ENCODE peak calls at places on chromosomes 12 and 14, in nine cellular contexts. One of them, this sample, is unnamed.

GRCh38 chr12:74449872-74450271 is 87.8 kb upstream of the ATXN7L3B start:
- DNase-seq in H4: peak; percentile 54
- DNase-seq in AG20443: no peak
- DNase-seq in IMR-90: peak; percentile 71
- DNase-seq in central memory CD4-positive, alpha-beta T cell: no peak
- DNase-seq in NCI-H526 treated with DMSO at 0.1 percent for 48 hours: no peak
- DNase-seq in mesendoderm: peak; percentile 33
- DNase-seq in stimulated activated CD4-positive, alpha-beta T cell treated with anti-CD3 and anti-CD28 coated beads, Interleukin-1b, Interleukin-23, amount 100 ng/mL, for 24 hours: no peak
- DNase-seq in hypothalamus: no peak
- DNase-seq in this sample: no peak

GRCh38 chr12:92928431-92928961 is 599 bp downstream of the EEA1 start:
- DNase-seq in H4: no peak
- DNase-seq in AG20443: peak; percentile 56
- DNase-seq in IMR-90: no peak
- DNase-seq in central memory CD4-positive, alpha-beta T cell: peak; percentile 33
- DNase-seq in NCI-H526 treated with DMSO at 0.1 percent for 48 hours: no peak
- DNase-seq in mesendoderm: no peak
- DNase-seq in stimulated activated CD4-positive, alpha-beta T cell treated with anti-CD3 and anti-CD28 coated beads, Interleukin-1b, Interleukin-23, amount 100 ng/mL, for 24 hours: peak; percentile 20
- DNase-seq in hypothalamus: no peak
- DNase-seq in this sample: no peak

GRCh38 chr12:127284870-127285431 is 982.0 kb upstream of the TMEM132C start:
- DNase-seq in H4: peak; percentile 83
- DNase-seq in AG20443: peak; percentile 42
- DNase-seq in IMR-90: peak; percentile 81
- DNase-seq in central memory CD4-positive, alpha-beta T cell: no peak
- DNase-seq in NCI-H526 treated with DMSO at 0.1 percent for 48 hours: no peak
- DNase-seq in mesendoderm: no peak
- DNase-seq in stimulated activated CD4-positive, alpha-beta T cell treated with anti-CD3 and anti-CD28 coated beads, Interleukin-1b, Interleukin-23, amount 100 ng/mL, for 24 hours: no peak
- DNase-seq in hypothalamus: no peak
- DNase-seq in this sample: no peak

GRCh38 chr14:92549096-92549852 is 35.7 kb downstream of the RIN3 start:
- DNase-seq in H4: no peak
- DNase-seq in AG20443: no peak
- DNase-seq in IMR-90: no peak
- DNase-seq in central memory CD4-positive, alpha-beta T cell: no peak
- DNase-seq in NCI-H526 treated with DMSO at 0.1 percent for 48 hours: no peak
- DNase-seq in mesendoderm: no peak
- DNase-seq in stimulated activated CD4-positive, alpha-beta T cell treated with anti-CD3 and anti-CD28 coated beads, Interleukin-1b, Interleukin-23, amount 100 ng/mL, for 24 hours: no peak
- DNase-seq in hypothalamus: no peak
- DNase-seq in this sample: no peak

GRCh38 chr14:99524091-99524661 is 43.0 kb downstream of the CCNK start:
- DNase-seq in H4: no peak
- DNase-seq in AG20443: no peak
- DNase-seq in IMR-90: no peak
- DNase-seq in central memory CD4-positive, alpha-beta T cell: no peak
- DNase-seq in NCI-H526 treated with DMSO at 0.1 percent for 48 hours: peak; percentile 67
- DNase-seq in mesendoderm: no peak
- DNase-seq in stimulated activated CD4-positive, alpha-beta T cell treated with anti-CD3 and anti-CD28 coated beads, Interleukin-1b, Interleukin-23, amount 100 ng/mL, for 24 hours: no peak
- DNase-seq in hypothalamus: no peak
- DNase-seq in this sample: no peak

GRCh38 chr12:109993091-109993490 is 3.1 kb downstream of the GIT2 start:
- DNase-seq in H4: no peak
- DNase-seq in AG20443: no peak
- DNase-seq in IMR-90: no peak
- DNase-seq in central memory CD4-positive, alpha-beta T cell: no peak
- DNase-seq in NCI-H526 treated with DMSO at 0.1 percent for 48 hours: no peak
- DNase-seq in mesendoderm: no peak
- DNase-seq in stimulated activated CD4-positive, alpha-beta T cell treated with anti-CD3 and anti-CD28 coated beads, Interleukin-1b, Interleukin-23, amount 100 ng/mL, for 24 hours: no peak
- DNase-seq in hypothalamus: no peak
- DNase-seq in this sample: no peak

GRCh38 chr14:60965402-60965801 is 15.5 kb downstream of the TRMT5 start:
- DNase-seq in H4: peak; percentile 19
- DNase-seq in AG20443: no peak
- DNase-seq in IMR-90: peak; percentile 92
- DNase-seq in central memory CD4-positive, alpha-beta T cell: no peak
- DNase-seq in NCI-H526 treated with DMSO at 0.1 percent for 48 hours: no peak
- DNase-seq in mesendoderm: no peak
- DNase-seq in stimulated activated CD4-positive, alpha-beta T cell treated with anti-CD3 and anti-CD28 coated beads, Interleukin-1b, Interleukin-23, amount 100 ng/mL, for 24 hours: no peak
- DNase-seq in hypothalamus: no peak
- DNase-seq in this sample: no peak

GRCh38 chr12:107519906-107520859 is 165.4 kb upstream of the PWP1 start:
- DNase-seq in H4: no peak
- DNase-seq in AG20443: no peak
- DNase-seq in IMR-90: no peak
- DNase-seq in central memory CD4-positive, alpha-beta T cell: no peak
- DNase-seq in NCI-H526 treated with DMSO at 0.1 percent for 48 hours: no peak
- DNase-seq in mesendoderm: no peak
- DNase-seq in stimulated activated CD4-positive, alpha-beta T cell treated with anti-CD3 and anti-CD28 coated beads, Interleukin-1b, Interleukin-23, amount 100 ng/mL, for 24 hours: no peak
- DNase-seq in hypothalamus: no peak
- DNase-seq in this sample: no peak

GRCh38 chr14:93005838-93006237 is 82.9 kb downstream of the CHGA start:
- DNase-seq in H4: no peak
- DNase-seq in AG20443: no peak
- DNase-seq in IMR-90: no peak
- DNase-seq in central memory CD4-positive, alpha-beta T cell: no peak
- DNase-seq in NCI-H526 treated with DMSO at 0.1 percent for 48 hours: no peak
- DNase-seq in mesendoderm: no peak
- DNase-seq in stimulated activated CD4-positive, alpha-beta T cell treated with anti-CD3 and anti-CD28 coated beads, Interleukin-1b, Interleukin-23, amount 100 ng/mL, for 24 hours: no peak
- DNase-seq in hypothalamus: no peak
- DNase-seq in this sample: no peak

GRCh38 chr12:54443446-54443845 is 24.4 kb upstream of the ITGA5 start:
- DNase-seq in H4: no peak
- DNase-seq in AG20443: no peak
- DNase-seq in IMR-90: no peak
- DNase-seq in central memory CD4-positive, alpha-beta T cell: no peak
- DNase-seq in NCI-H526 treated with DMSO at 0.1 percent for 48 hours: no peak
- DNase-seq in mesendoderm: no peak
- DNase-seq in stimulated activated CD4-positive, alpha-beta T cell treated with anti-CD3 and anti-CD28 coated beads, Interleukin-1b, Interleukin-23, amount 100 ng/mL, for 24 hours: no peak
- DNase-seq in hypothalamus: no peak
- DNase-seq in this sample: no peak

GRCh38 chr12:29148065-29148957 is 767 bp upstream of the FAR2 start:
- DNase-seq in H4: no peak
- DNase-seq in AG20443: peak; percentile 35
- DNase-seq in IMR-90: no peak
- DNase-seq in central memory CD4-positive, alpha-beta T cell: no peak
- DNase-seq in NCI-H526 treated with DMSO at 0.1 percent for 48 hours: peak; percentile 36
- DNase-seq in mesendoderm: peak; percentile 44
- DNase-seq in stimulated activated CD4-positive, alpha-beta T cell treated with anti-CD3 and anti-CD28 coated beads, Interleukin-1b, Interleukin-23, amount 100 ng/mL, for 24 hours: no peak
- DNase-seq in hypothalamus: no peak
- DNase-seq in this sample: no peak

GRCh38 chr12:18250313-18250916 is 10.9 kb upstream of the PIK3C2G start:
- DNase-seq in H4: peak; percentile 58
- DNase-seq in AG20443: peak; percentile 49
- DNase-seq in IMR-90: peak; percentile 76
- DNase-seq in central memory CD4-positive, alpha-beta T cell: no peak
- DNase-seq in NCI-H526 treated with DMSO at 0.1 percent for 48 hours: peak; percentile 59
- DNase-seq in mesendoderm: peak; percentile 81
- DNase-seq in stimulated activated CD4-positive, alpha-beta T cell treated with anti-CD3 and anti-CD28 coated beads, Interleukin-1b, Interleukin-23, amount 100 ng/mL, for 24 hours: no peak
- DNase-seq in hypothalamus: no peak
- DNase-seq in this sample: peak; percentile 56

GRCh38 chr12:108879615-108880254 is at the start of gene DAO:
- DNase-seq in H4: no peak
- DNase-seq in AG20443: no peak
- DNase-seq in IMR-90: no peak
- DNase-seq in central memory CD4-positive, alpha-beta T cell: no peak
- DNase-seq in NCI-H526 treated with DMSO at 0.1 percent for 48 hours: no peak
- DNase-seq in mesendoderm: no peak
- DNase-seq in stimulated activated CD4-positive, alpha-beta T cell treated with anti-CD3 and anti-CD28 coated beads, Interleukin-1b, Interleukin-23, amount 100 ng/mL, for 24 hours: no peak
- DNase-seq in hypothalamus: no peak
- DNase-seq in this sample: no peak

GRCh38 chr14:64092940-64093339 is 201.2 kb downstream of the ESR2 start:
- DNase-seq in H4: no peak
- DNase-seq in AG20443: no peak
- DNase-seq in IMR-90: no peak
- DNase-seq in central memory CD4-positive, alpha-beta T cell: no peak
- DNase-seq in NCI-H526 treated with DMSO at 0.1 percent for 48 hours: no peak
- DNase-seq in mesendoderm: no peak
- DNase-seq in stimulated activated CD4-positive, alpha-beta T cell treated with anti-CD3 and anti-CD28 coated beads, Interleukin-1b, Interleukin-23, amount 100 ng/mL, for 24 hours: no peak
- DNase-seq in hypothalamus: no peak
- DNase-seq in this sample: no peak

GRCh38 chr12:99707883-99708282 is 60.3 kb downstream of the GARIN6 start:
- DNase-seq in H4: no peak
- DNase-seq in AG20443: no peak
- DNase-seq in IMR-90: no peak
- DNase-seq in central memory CD4-positive, alpha-beta T cell: no peak
- DNase-seq in NCI-H526 treated with DMSO at 0.1 percent for 48 hours: no peak
- DNase-seq in mesendoderm: no peak
- DNase-seq in stimulated activated CD4-positive, alpha-beta T cell treated with anti-CD3 and anti-CD28 coated beads, Interleukin-1b, Interleukin-23, amount 100 ng/mL, for 24 hours: no peak
- DNase-seq in hypothalamus: no peak
- DNase-seq in this sample: no peak

GRCh38 chr12:88624911-88625310 is 44.6 kb upstream of the KITLG start:
- DNase-seq in H4: no peak
- DNase-seq in AG20443: peak; percentile 46
- DNase-seq in IMR-90: peak; percentile 62
- DNase-seq in central memory CD4-positive, alpha-beta T cell: no peak
- DNase-seq in NCI-H526 treated with DMSO at 0.1 percent for 48 hours: no peak
- DNase-seq in mesendoderm: no peak
- DNase-seq in stimulated activated CD4-positive, alpha-beta T cell treated with anti-CD3 and anti-CD28 coated beads, Interleukin-1b, Interleukin-23, amount 100 ng/mL, for 24 hours: no peak
- DNase-seq in hypothalamus: no peak
- DNase-seq in this sample: no peak

GRCh38 chr14:76083796-76084195 is 67.9 kb upstream of the GPATCH2L start:
- DNase-seq in H4: no peak
- DNase-seq in AG20443: no peak
- DNase-seq in IMR-90: no peak
- DNase-seq in central memory CD4-positive, alpha-beta T cell: no peak
- DNase-seq in NCI-H526 treated with DMSO at 0.1 percent for 48 hours: no peak
- DNase-seq in mesendoderm: no peak
- DNase-seq in stimulated activated CD4-positive, alpha-beta T cell treated with anti-CD3 and anti-CD28 coated beads, Interleukin-1b, Interleukin-23, amount 100 ng/mL, for 24 hours: no peak
- DNase-seq in hypothalamus: no peak
- DNase-seq in this sample: no peak

GRCh38 chr14:89241265-89241664 is 175.8 kb downstream of the FOXN3 start:
- DNase-seq in H4: no peak
- DNase-seq in AG20443: no peak
- DNase-seq in IMR-90: no peak
- DNase-seq in central memory CD4-positive, alpha-beta T cell: no peak
- DNase-seq in NCI-H526 treated with DMSO at 0.1 percent for 48 hours: no peak
- DNase-seq in mesendoderm: no peak
- DNase-seq in stimulated activated CD4-positive, alpha-beta T cell treated with anti-CD3 and anti-CD28 coated beads, Interleukin-1b, Interleukin-23, amount 100 ng/mL, for 24 hours: no peak
- DNase-seq in hypothalamus: no peak
- DNase-seq in this sample: no peak

GRCh38 chr12:109770861-109771670 is 57.4 kb downstream of the FAM222A start:
- DNase-seq in H4: no peak
- DNase-seq in AG20443: no peak
- DNase-seq in IMR-90: no peak
- DNase-seq in central memory CD4-positive, alpha-beta T cell: no peak
- DNase-seq in NCI-H526 treated with DMSO at 0.1 percent for 48 hours: no peak
- DNase-seq in mesendoderm: no peak
- DNase-seq in stimulated activated CD4-positive, alpha-beta T cell treated with anti-CD3 and anti-CD28 coated beads, Interleukin-1b, Interleukin-23, amount 100 ng/mL, for 24 hours: no peak
- DNase-seq in hypothalamus: no peak
- DNase-seq in this sample: no peak

GRCh38 chr12:92561543-92561899 is 141.3 kb upstream of the PLEKHG7 start:
- DNase-seq in H4: peak; percentile 86
- DNase-seq in AG20443: peak; percentile 67
- DNase-seq in IMR-90: peak; percentile 91
- DNase-seq in central memory CD4-positive, alpha-beta T cell: no peak
- DNase-seq in NCI-H526 treated with DMSO at 0.1 percent for 48 hours: no peak
- DNase-seq in mesendoderm: no peak
- DNase-seq in stimulated activated CD4-positive, alpha-beta T cell treated with anti-CD3 and anti-CD28 coated beads, Interleukin-1b, Interleukin-23, amount 100 ng/mL, for 24 hours: no peak
- DNase-seq in hypothalamus: no peak
- DNase-seq in this sample: peak; percentile 46

This sample was measured in NCI-H774.